ENCODE peak calls at places on chromosomes 13 and 19, in six cellular contexts. J is heart left ventricle, O is mucosa of descending colon, E is kidney, H is left ventricle myocardium inferior, I is IMR-90. K is an unnamed sample.

GRCh38 chr13:41352935-41353801 is 42.1 kb downstream of the NAA16 start:
- DNase-seq in J (peak), O (no peak), E (no peak), H (no peak), I (peak), K (no peak)

GRCh38 chr19:30088567-30088966 is 146.5 kb downstream of the URI1 start:
- DNase-seq in J (no peak), O (no peak), E (peak), H (no peak), I (no peak), K (no peak)

GRCh38 chr13:60511637-60512036 is 114.6 kb downstream of the TDRD3 start:
- DNase-seq in J (no peak), O (no peak), E (no peak), H (no peak), I (no peak), K (no peak)

GRCh38 chr13:46475586-46475991 is 77.4 kb upstream of the LRCH1 start:
- DNase-seq in J (no peak), O (no peak), E (no peak), H (no peak), I (no peak), K (no peak)

GRCh38 chr19:16527971-16528521 is 14.2 kb downstream of the CHERP start:
- DNase-seq in J (no peak), O (no peak), E (no peak), H (no peak), I (no peak), K (no peak)

GRCh38 chr19:40683437-40683836 is 7.0 kb downstream of the NUMBL start:
- DNase-seq in J (no peak), O (no peak), E (no peak), H (no peak), I (no peak), K (no peak)

GRCh38 chr13:21673592-21674270 is 2.9 kb downstream of the FGF9 start:
- DNase-seq in J (peak), O (peak), E (peak), H (peak), I (peak), K (peak)

GRCh38 chr13:104810242-104810641 is 1725.2 kb downstream of the EFNB2 start:
- DNase-seq in J (no peak), O (no peak), E (no peak), H (no peak), I (no peak), K (no peak)

GRCh38 chr13:60164490-60164889 is 762 bp upstream of the DIAPH3 start:
- DNase-seq in J (no peak), O (no peak), E (no peak), H (no peak), I (peak), K (no peak)

GRCh38 chr13:64935441-64935840 is 2294.7 kb downstream of the PCDH9 start:
- DNase-seq in J (no peak), O (no peak), E (no peak), H (no peak), I (no peak), K (no peak)

GRCh38 chr19:4089400-4089908 is 22.8 kb upstream of the ZBTB7A start:
- DNase-seq in J (peak), O (peak), E (peak), H (no peak), I (no peak), K (no peak)

GRCh38 chr19:57708641-57709354 is at the start of gene ZNF154:
- DNase-seq in J (peak), O (no peak), E (peak), H (peak), I (peak), K (peak)

GRCh38 chr13:83709751-83710515 is 172.3 kb downstream of the SLITRK1 start:
- DNase-seq in J (no peak), O (no peak), E (no peak), H (no peak), I (no peak), K (no peak)

GRCh38 chr19:18330865-18331264 is 8.0 kb upstream of the LSM4 start:
- DNase-seq in J (no peak), O (no peak), E (no peak), H (no peak), I (no peak), K (no peak)

GRCh38 chr13:39561971-39562370 is 41.0 kb downstream of the LHFPL6 start:
- DNase-seq in J (no peak), O (no peak), E (no peak), H (no peak), I (no peak), K (no peak)

GRCh38 chr19:1468274-1469199 is 10.5 kb downstream of the C19orf25 start:
- DNase-seq in J (no peak), O (no peak), E (peak), H (no peak), I (peak), K (no peak)

DNA sequence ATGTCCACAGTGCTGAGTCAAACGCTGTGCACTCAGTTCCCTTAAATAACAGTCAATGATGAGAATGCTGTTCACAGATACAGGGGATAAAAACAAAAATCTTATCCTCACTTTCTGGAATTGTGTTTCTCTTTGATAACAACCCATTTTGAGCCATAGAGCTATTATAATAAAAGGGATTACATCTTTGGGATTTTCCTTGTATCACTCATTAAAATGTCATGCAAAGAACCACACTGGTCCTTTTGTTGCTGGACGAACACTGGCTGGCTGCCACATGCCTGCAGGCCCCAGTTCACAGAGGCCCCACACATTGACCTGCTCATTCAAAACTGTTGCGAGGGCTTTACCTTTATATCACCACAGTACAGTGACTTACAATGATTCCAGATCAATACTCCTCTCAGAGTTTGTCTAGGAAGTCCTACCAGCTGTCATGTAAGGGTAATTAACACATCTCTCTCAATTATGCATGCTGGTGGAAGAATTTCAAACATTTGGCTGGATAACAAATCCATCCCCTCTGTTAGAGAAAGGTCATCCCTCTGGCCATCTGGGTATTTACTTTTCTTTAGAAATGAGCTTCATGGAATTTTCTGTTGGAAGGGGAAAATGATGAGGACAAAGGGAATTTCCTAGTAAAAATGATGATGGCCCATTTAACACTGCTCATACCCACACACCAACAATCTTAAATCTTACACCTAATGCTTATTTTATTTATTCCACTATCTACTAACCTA is 85.9 kb downstream of the MBNL2 start:
- DNase-seq in J (no peak), O (no peak), E (no peak), H (peak), I (peak), K (no peak)
- H3K4me3 ChIP-seq in J (no peak), O (no peak), E (no peak), H (no peak), I (no peak), K (no peak)

GRCh38 chr13:38180670-38181069 is 169.0 kb upstream of the UFM1 start:
- DNase-seq in J (no peak), O (no peak), E (no peak), H (no peak), I (no peak), K (no peak)
- H3K4me3 ChIP-seq in J (peak), O (no peak), E (peak), H (peak), I (peak), K (no peak)

GRCh38 chr13:114063545-114064515 is 68.6 kb downstream of the RASA3 start:
- DNase-seq in J (peak), O (peak), E (peak), H (peak), I (peak), K (peak)

GRCh38 chr13:114065141-114065925 is 67.1 kb downstream of the RASA3 start:
- DNase-seq in J (peak), O (peak), E (peak), H (peak), I (peak), K (peak)

GRCh38 chr13:114062754-114063153 is 69.7 kb downstream of the RASA3 start:
- DNase-seq in J (peak), O (no peak), E (peak), H (no peak), I (no peak), K (no peak)

GRCh38 chr13:114065926-114066774 is 66.3 kb downstream of the RASA3 start:
- DNase-seq in J (peak), O (peak), E (peak), H (no peak), I (no peak), K (peak)

GRCh38 chr13:114064516-114065140 is 67.8 kb downstream of the RASA3 start:
- DNase-seq in J (peak), O (peak), E (peak), H (peak), I (peak), K (peak)
- H3K4me3 ChIP-seq in J (peak), O (no peak), E (peak), H (peak), I (peak), K (peak)

GRCh38 chr13:107867701-107868661 is 347.4 kb downstream of the LIG4 start:
- DNase-seq in J (no peak), O (no peak), E (peak), H (no peak), I (peak), K (no peak)
- H3K4me3 ChIP-seq in J (peak), O (no peak), E (peak), H (peak), I (peak), K (peak)

DNA sequence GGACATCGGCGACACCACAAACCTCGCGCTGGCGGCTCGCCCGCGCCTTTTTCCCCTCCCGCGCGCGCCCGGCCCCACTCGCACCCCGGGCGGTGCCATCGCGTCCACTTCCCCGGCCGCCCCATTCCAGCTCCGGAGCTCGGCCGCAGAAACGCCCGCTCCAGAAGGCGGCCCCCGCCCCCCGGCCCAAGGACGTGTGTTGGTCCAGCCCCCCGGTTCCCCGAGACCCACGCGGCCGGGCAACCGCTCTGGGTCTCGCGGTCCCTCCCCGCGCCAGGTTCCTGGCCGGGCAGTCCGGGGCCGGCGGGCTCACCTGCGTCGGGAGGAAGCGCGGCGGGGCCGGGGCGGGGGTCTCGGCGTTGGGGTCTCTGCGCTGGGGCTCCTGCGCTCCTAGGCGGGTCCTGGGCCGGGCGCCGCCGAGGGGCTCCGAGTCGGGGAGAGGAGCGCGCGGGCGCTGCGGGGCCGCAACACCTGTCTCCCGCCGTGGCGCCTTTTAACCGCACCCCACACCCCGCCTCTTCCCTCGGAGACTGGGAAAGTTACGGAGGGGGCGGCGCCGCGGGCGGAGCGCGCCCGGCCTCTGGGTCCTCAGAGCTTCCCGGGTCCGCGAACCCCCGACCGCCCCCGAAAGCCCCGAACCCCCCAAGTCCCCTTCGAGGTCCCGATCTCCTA is at the start of gene GJB2:
- DNase-seq in J (no peak), O (peak), E (peak), H (no peak), I (no peak), K (no peak)
- H3K4me3 ChIP-seq in J (peak), O (peak), E (peak), H (peak), I (peak), K (peak)

DNA sequence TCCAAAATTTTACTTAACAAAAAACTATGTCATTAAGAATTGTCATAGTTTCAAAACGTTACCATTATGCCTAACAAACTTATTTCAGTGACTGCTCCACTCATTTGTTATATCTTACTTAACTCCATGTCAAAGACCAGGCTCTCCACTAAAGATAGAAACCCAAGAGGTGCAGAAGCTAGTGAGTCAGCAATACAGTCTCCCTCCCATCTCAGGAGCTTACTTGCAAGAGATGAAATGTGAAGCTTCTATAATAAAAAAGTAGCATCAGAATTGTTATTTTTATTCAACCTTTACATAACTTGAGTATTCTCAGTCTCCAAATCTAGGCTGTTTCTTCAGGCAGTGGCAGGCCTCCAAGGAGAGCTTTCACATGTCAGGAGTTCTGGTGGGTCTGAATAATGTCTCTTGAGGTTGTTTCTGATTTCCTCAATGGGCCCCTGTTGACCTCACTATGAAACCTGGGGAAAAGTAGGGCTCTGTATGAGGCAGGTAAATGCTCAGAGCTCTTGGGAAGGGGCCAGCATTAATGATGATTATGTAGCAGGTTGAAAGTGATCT is 242.0 kb downstream of the NDFIP2 start:
- DNase-seq in J (no peak), O (no peak), E (no peak), H (no peak), I (no peak), K (peak)
- H3K4me3 ChIP-seq in J (no peak), O (no peak), E (no peak), H (peak), I (no peak), K (no peak)

GRCh38 chr13:23050126-23050525 is 130.7 kb upstream of the SGCG start:
- DNase-seq in J (no peak), O (no peak), E (no peak), H (no peak), I (no peak), K (no peak)
- H3K4me3 ChIP-seq in J (no peak), O (no peak), E (no peak), H (no peak), I (no peak), K (no peak)

GRCh38 chr19:5291588-5292193 is 48.9 kb downstream of the PTPRS start:
- DNase-seq in J (no peak), O (no peak), E (no peak), H (no peak), I (no peak), K (no peak)
- H3K4me3 ChIP-seq in J (peak), O (no peak), E (peak), H (peak), I (no peak), K (peak)

DNA sequence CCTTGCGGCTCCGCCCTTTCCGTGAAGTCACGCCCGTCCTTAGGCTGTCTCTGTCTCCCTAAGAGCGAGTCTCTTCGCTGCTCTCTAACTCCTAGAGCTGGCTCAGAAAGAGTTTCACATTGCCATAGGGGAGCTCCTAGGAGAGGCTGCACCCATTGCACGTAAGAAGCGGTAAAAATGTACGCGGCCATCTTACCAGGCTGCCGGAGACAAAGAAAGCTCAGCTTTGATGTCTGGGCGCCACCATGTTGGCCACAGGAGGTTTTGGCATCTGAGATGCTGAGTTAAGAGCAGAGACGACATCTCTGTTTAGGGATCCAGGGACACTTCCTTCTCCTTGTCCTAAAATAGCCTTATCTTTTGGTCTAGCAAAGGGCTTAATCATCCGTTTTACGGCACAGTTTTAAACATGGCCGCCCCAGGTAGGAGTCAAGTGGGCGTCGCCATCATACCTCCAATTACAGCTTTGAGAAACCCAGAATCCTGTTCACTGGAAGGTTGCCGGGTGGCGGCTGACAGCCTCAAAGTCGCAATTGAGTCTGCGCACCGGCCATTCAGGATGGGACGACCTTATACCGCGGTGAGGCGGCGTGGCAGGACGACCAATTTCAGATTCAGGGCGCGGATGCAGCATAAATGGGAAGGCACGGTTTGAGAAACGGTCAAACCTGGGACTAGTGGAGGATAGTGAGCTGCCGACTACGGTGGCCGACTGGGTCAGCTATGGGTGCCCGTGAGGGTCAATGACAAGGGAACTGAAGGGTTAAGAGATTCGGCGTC is at the start of gene ZNF793:
- DNase-seq in J (peak), O (peak), E (peak), H (peak), I (peak), K (peak)
- H3K4me3 ChIP-seq in J (peak), O (peak), E (peak), H (peak), I (peak), K (peak)

GRCh38 chr13:68666774-68667397 is 1436.8 kb upstream of the PCDH9 start:
- DNase-seq in J (no peak), O (no peak), E (no peak), H (no peak), I (no peak), K (no peak)
- H3K4me3 ChIP-seq in J (no peak), O (no peak), E (no peak), H (no peak), I (no peak), K (no peak)

K was measured in sigmoid colon.